ENCODE peak calls at places on chromosomes 11 and 22, in nine cellular contexts. Y is HTR-8/SVneo; L is AG04450; K is stimulated activated CD8-positive, alpha-beta memory T cell treated with anti-CD3 and anti-CD28 coated beads, Interleukin-4, amount 100 ng/mL, for 24 hours; J is NCI-H2029 treated with DMSO at 0.1 percent for 48 hours; W is neural progenitor cell; T is RWPE1; C is endothelial cell; Q is HuH-7.5. A is an unnamed sample.

GRCh38 chr11:31106963-31107576 is 262.5 kb downstream of the DCDC1 start:
- DNase-seq in Q (peak; percentile 35), W (peak; percentile 89), K (peak; percentile 3), T (peak; percentile 8), C (peak; percentile 77), L (no peak), Y (peak; percentile 18), J (peak; percentile 0), A (peak; percentile 44)

GRCh38 chr11:61507962-61508824 is at the start of gene LRRC10B:
- DNase-seq in Y (no peak), K (peak; percentile 30), C (peak; percentile 60), T (no peak), Q (peak; percentile 91), W (peak; percentile 96), J (peak; percentile 36), L (no peak), A (no peak)

GRCh38 chr11:69876013-69876412 is 56.8 kb upstream of the FGF3 start:
- DNase-seq in W (no peak), Q (no peak), J (no peak), K (no peak), C (no peak), Y (no peak), L (no peak), T (no peak), A (no peak)

GRCh38 chr11:31636983-31637382 is 127.4 kb downstream of the ELP4 start:
- DNase-seq in Y (no peak), W (no peak), L (no peak), K (no peak), J (no peak), T (no peak), C (no peak), Q (no peak), A (no peak)

GRCh38 chr22:23183107-23183698 is 2.9 kb downstream of the BCR start:
- DNase-seq in K (no peak), L (no peak), W (peak; percentile 96), Y (no peak), T (no peak), Q (peak; percentile 84), J (peak; percentile 35), C (peak; percentile 70), A (peak; percentile 42)

GRCh38 chr11:95508219-95508880 is 277.3 kb upstream of the SESN3 start:
- DNase-seq in Q (no peak), L (no peak), T (no peak), C (no peak), Y (no peak), W (peak; percentile 59), K (no peak), J (no peak), A (no peak)

GRCh38 chr11:17558916-17559315 is 11.9 kb downstream of the OTOG start:
- DNase-seq in Q (no peak), C (no peak), K (no peak), T (no peak), Y (no peak), L (no peak), J (no peak), W (no peak), A (no peak)

GRCh38 chr11:121464352-121464946 is 11.7 kb upstream of the SORL1-AS1 start:
- DNase-seq in T (peak; percentile 84), W (no peak), C (no peak), Y (peak; percentile 92), L (peak; percentile 75), Q (no peak), J (peak; percentile 52), K (peak; percentile 70), A (peak; percentile 90)

GRCh38 chr22:26995222-26995621 is 337.8 kb downstream of the MIAT start:
- DNase-seq in L (no peak), Y (no peak), T (no peak), J (no peak), W (no peak), C (no peak), K (no peak), Q (no peak), A (no peak)

GRCh38 chr11:73270089-73270854 is 1.9 kb upstream of the P2RY6 start:
- DNase-seq in J (no peak), T (no peak), W (no peak), K (no peak), Q (no peak), C (no peak), Y (no peak), L (no peak), A (no peak)

GRCh38 chr11:530960-531825 is 4.2 kb downstream of the HRAS start:
- DNase-seq in L (no peak), J (no peak), W (no peak), K (no peak), Y (no peak), Q (no peak), T (no peak), C (no peak), A (no peak)

GRCh38 chr11:130418210-130418609 is 10.2 kb downstream of the ADAMTS8 start:
- DNase-seq in Q (no peak), W (no peak), J (no peak), Y (no peak), L (no peak), C (no peak), T (no peak), K (no peak), A (no peak)

A was measured in A172.